ENCODE peak calls at places on chromosomes 1 and 21, in five cellular contexts. One of them, this sample, is unnamed.

GRCh38 chr21:41752231-41752681 is 14.6 kb downstream of the RIPK4 start:
- DNase-seq in astrocyte of the hippocampus: peak; percentile 36
- DNase-seq in mammary epithelial cell: peak; percentile 83
- DNase-seq in endothelial cell of umbilical vein: no peak
- DNase-seq in astrocyte of the spinal cord: peak; percentile 56
- DNase-seq in this sample: no peak

GRCh38 chr1:17212487-17213121 is 7.7 kb downstream of the PADI1 start:
- DNase-seq in mammary epithelial cell: peak; percentile 36
- DNase-seq in astrocyte of the hippocampus: peak; percentile 86
- DNase-seq in endothelial cell of umbilical vein: peak; percentile 28
- DNase-seq in astrocyte of the spinal cord: peak; percentile 75
- DNase-seq in this sample: peak; percentile 80

GRCh38 chr1:159009704-159010361 is at the start of gene IFI16:
- DNase-seq in astrocyte of the spinal cord: peak; percentile 95
- DNase-seq in endothelial cell of umbilical vein: peak; percentile 96
- DNase-seq in astrocyte of the hippocampus: peak; percentile 93
- DNase-seq in mammary epithelial cell: peak; percentile 94
- DNase-seq in this sample: peak; percentile 60

GRCh38 chr1:1212780-1213152 is 1.2 kb downstream of the TNFRSF4 start:
- DNase-seq in mammary epithelial cell: no peak
- DNase-seq in endothelial cell of umbilical vein: peak; percentile 39
- DNase-seq in astrocyte of the spinal cord: no peak
- DNase-seq in astrocyte of the hippocampus: no peak
- DNase-seq in this sample: peak; percentile 64

GRCh38 chr1:84763912-84764675 is 73.8 kb upstream of the SSX2IP start:
- DNase-seq in astrocyte of the hippocampus: peak; percentile 26
- DNase-seq in mammary epithelial cell: no peak
- DNase-seq in endothelial cell of umbilical vein: no peak
- DNase-seq in astrocyte of the spinal cord: no peak
- DNase-seq in this sample: no peak

GRCh38 chr1:181772714-181773113 is 288.8 kb downstream of the ZNF648 start:
- DNase-seq in astrocyte of the spinal cord: no peak
- DNase-seq in endothelial cell of umbilical vein: no peak
- DNase-seq in astrocyte of the hippocampus: no peak
- DNase-seq in mammary epithelial cell: no peak
- DNase-seq in this sample: no peak

GRCh38 chr21:27566521-27566920 is 599.6 kb upstream of the ADAMTS5 start:
- DNase-seq in mammary epithelial cell: no peak
- DNase-seq in astrocyte of the hippocampus: no peak
- DNase-seq in astrocyte of the spinal cord: no peak
- DNase-seq in endothelial cell of umbilical vein: no peak
- DNase-seq in this sample: no peak

GRCh38 chr1:54763814-54764131 is 550 bp downstream of the PARS2 start:
- DNase-seq in astrocyte of the spinal cord: no peak
- DNase-seq in endothelial cell of umbilical vein: no peak
- DNase-seq in astrocyte of the hippocampus: no peak
- DNase-seq in mammary epithelial cell: no peak
- DNase-seq in this sample: peak; percentile 11

GRCh38 chr1:8022395-8023286 is 3.5 kb downstream of the ERRFI1 start:
- DNase-seq in astrocyte of the spinal cord: peak; percentile 19
- DNase-seq in endothelial cell of umbilical vein: no peak
- DNase-seq in mammary epithelial cell: no peak
- DNase-seq in astrocyte of the hippocampus: no peak
- DNase-seq in this sample: no peak

GRCh38 chr1:162857850-162858249 is 3.1 kb downstream of the CCDC190 start:
- DNase-seq in mammary epithelial cell: peak; percentile 48
- DNase-seq in astrocyte of the hippocampus: no peak
- DNase-seq in astrocyte of the spinal cord: peak; percentile 53
- DNase-seq in endothelial cell of umbilical vein: peak; percentile 75
- DNase-seq in this sample: no peak

GRCh38 chr21:45634511-45635183 is 8.9 kb upstream of the PCBP3 start:
- DNase-seq in astrocyte of the spinal cord: peak; percentile 26
- DNase-seq in endothelial cell of umbilical vein: no peak
- DNase-seq in astrocyte of the hippocampus: no peak
- DNase-seq in mammary epithelial cell: no peak
- DNase-seq in this sample: no peak